ENCODE peak calls at places on chromosomes 4 and X, in six cellular contexts. X is tibial artery; I is caudate nucleus; J is iris pigment epithelial cell; H is ACHN; W is activated CD4-positive, alpha-beta T cell treated with anti-CD3 and anti-CD28 coated beads for 48 hours. S is an unnamed sample.

GRCh38 chr4:162056947-162057346 is 106.9 kb downstream of the FSTL5 start:
- DNase-seq in I (no peak), H (no peak), X (no peak), W (no peak), J (peak), S (no peak)

GRCh38 chr4:151004222-151004621 is 10.9 kb downstream of the LRBA start:
- DNase-seq in H (no peak), J (peak), W (no peak), X (no peak), I (no peak), S (no peak)

GRCh38 chrX:20362268-20363002 is 95.7 kb upstream of the RPS6KA3 start:
- DNase-seq in I (no peak), W (no peak), H (peak), X (no peak), J (peak), S (no peak)

GRCh38 chr4:89860971-89861370 is 24.0 kb upstream of the SNCA start:
- DNase-seq in J (no peak), H (no peak), I (no peak), W (no peak), X (no peak), S (no peak)

GRCh38 chr4:7759221-7759620 is 180.4 kb downstream of the AFAP1 start:
- DNase-seq in I (no peak), W (peak), J (no peak), X (no peak), H (no peak), S (no peak)

GRCh38 chr4:137124278-137124932 is 407.9 kb downstream of the PCDH18 start:
- DNase-seq in I (no peak), J (peak), H (peak), W (no peak), X (no peak), S (peak)

GRCh38 chr4:107997001-107997788 is 7.5 kb downstream of the HADH start:
- DNase-seq in I (no peak), H (no peak), J (peak), X (peak), W (no peak), S (peak)

GRCh38 chr4:2080429-2081300 is 21.5 kb downstream of the NAT8L start:
- DNase-seq in J (no peak), H (no peak), X (no peak), W (no peak), I (no peak), S (no peak)

GRCh38 chrX:148960060-148960459 is 459.6 kb downstream of the AFF2 start:
- DNase-seq in I (no peak), X (no peak), J (no peak), H (no peak), W (no peak), S (no peak)

GRCh38 chr4:110236324-110236723 is 37.9 kb upstream of the ELOVL6 start:
- DNase-seq in W (no peak), H (no peak), X (no peak), I (no peak), J (no peak), S (no peak)

GRCh38 chrX:46574337-46574940 is 874 bp downstream of the CHST7 start:
- DNase-seq in H (no peak), J (peak), W (peak), I (no peak), X (no peak), S (no peak)

GRCh38 chrX:154515803-154516654 is at the start of gene FAM3A:
- DNase-seq in J (peak), X (peak), I (peak), H (peak), W (peak), S (peak)

GRCh38 chr4:138522366-138522765 is 280.2 kb upstream of the SLC7A11 start:
- DNase-seq in W (no peak), X (no peak), J (peak), H (peak), I (no peak), S (no peak)

GRCh38 chr4:88672987-88673386 is 24.6 kb downstream of the NAP1L5 start:
- DNase-seq in I (no peak), H (peak), X (no peak), W (peak), J (peak), S (no peak)

GRCh38 chr4:158065176-158065575 is 107.6 kb downstream of the GASK1B start:
- DNase-seq in H (peak), J (no peak), I (no peak), X (no peak), W (no peak), S (no peak)

GRCh38 chr4:131093303-131093702 is 1997.4 kb downstream of the C4orf33 start:
- DNase-seq in I (no peak), J (no peak), X (no peak), H (no peak), W (no peak), S (no peak)

GRCh38 chr4:101977096-101977495 is 186.6 kb downstream of the BANK1 start:
- DNase-seq in X (peak), W (no peak), J (peak), H (peak), I (no peak), S (no peak)

GRCh38 chrX:109710181-109710580 is 22.9 kb downstream of the ACSL4 start:
- DNase-seq in J (no peak), W (no peak), H (no peak), I (no peak), X (no peak), S (no peak)